ENCODE peak calls at places on chromosomes 13 and 19, in four cellular contexts. C is WTC11, E is K562, X is H1. L is an unnamed sample.

GRCh38 chr19:21238670-21239069 is 90.5 kb downstream of the ZNF708 start:
- DNase-seq in C (no peak), E (no peak), X (no peak), L (no peak)

GRCh38 chr19:52786078-52786463 is 520 bp downstream of the ZNF600 start:
- DNase-seq in E (peak), X (no peak), C (peak), L (peak)

GRCh38 chr19:33199441-33200265 is 5.5 kb downstream of the LRP3 start:
- DNase-seq in X (no peak), E (no peak), C (no peak), L (peak)

GRCh38 chr19:6556480-6556879 is 25.7 kb downstream of the TNFSF9 start:
- DNase-seq in E (no peak), C (no peak), X (no peak), L (no peak)

GRCh38 chr19:2118438-2118837 is 21.7 kb downstream of the IZUMO4 start:
- DNase-seq in E (no peak), X (no peak), C (no peak), L (no peak)

GRCh38 chr19:4639531-4640246 is 373 bp downstream of the TNFAIP8L1 start:
- DNase-seq in X (no peak), E (no peak), C (no peak), L (peak)

GRCh38 chr13:43300817-43301216 is 277.4 kb downstream of the DNAJC15 start:
- DNase-seq in E (no peak), X (no peak), C (no peak), L (no peak)

GRCh38 chr19:3980353-3981251 is 4.7 kb downstream of the EEF2 start:
- DNase-seq in C (no peak), E (peak), X (no peak), L (peak)

GRCh38 chr19:46355234-46355990 is 8.5 kb downstream of the PPP5C start:
- DNase-seq in C (no peak), E (no peak), X (no peak), L (no peak)

GRCh38 chr19:57712222-57712621 is 3.2 kb upstream of the ZNF154 start:
- DNase-seq in C (no peak), E (peak), X (no peak), L (no peak)

GRCh38 chr13:97259787-97260641 is 37.9 kb downstream of the MBNL2 start:
- DNase-seq in C (no peak), X (no peak), E (peak), L (no peak)

GRCh38 chr19:35828694-35829301 is 16.2 kb upstream of the PRODH2 start:
- DNase-seq in C (peak), E (peak), X (no peak), L (no peak)

GRCh38 chr19:30676990-30677679 is 305.0 kb downstream of the ZNF536 start:
- DNase-seq in X (no peak), C (no peak), E (no peak), L (no peak)

GRCh38 chr13:48531416-48532145 is 1.3 kb downstream of the RCBTB2 start:
- DNase-seq in X (no peak), E (no peak), C (no peak), L (no peak)

GRCh38 chr19:15701757-15702589 is 25.9 kb upstream of the OR10H2 start:
- DNase-seq in X (no peak), E (no peak), C (no peak), L (no peak)

DNA sequence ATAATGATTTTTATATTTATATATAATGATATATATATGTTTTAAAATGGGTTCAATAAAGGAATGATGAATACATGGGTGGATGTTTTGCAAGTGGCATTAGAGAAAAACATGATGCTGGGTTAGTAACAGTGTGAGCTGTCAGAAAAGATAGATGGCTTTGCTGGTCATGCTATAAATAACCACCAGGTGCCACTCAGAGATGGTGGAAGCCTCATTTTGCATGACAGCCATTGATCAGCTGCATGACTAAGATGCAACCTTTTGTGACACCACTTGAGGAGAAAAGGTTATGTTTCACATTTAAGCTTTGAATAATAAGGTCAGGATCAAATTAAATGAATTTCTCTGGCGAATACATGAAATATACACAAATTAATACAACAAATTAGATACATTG is 737.7 kb downstream of the PCDH9 start:
- DNase-seq in X (no peak), E (no peak), C (no peak), L (peak)
- TF ChIP-seq TEAD4 in X (no peak), E (no peak), C (no peak), L (no peak)

GRCh38 chr13:110433014-110433413 is 125.9 kb downstream of the COL4A2 start:
- DNase-seq in X (no peak), E (no peak), C (no peak), L (peak)
- TF ChIP-seq TEAD4 in X (no peak), E (no peak), C (no peak), L (no peak)

GRCh38 chr13:108895220-108895704 is 265.9 kb downstream of the MYO16 start:
- DNase-seq in E (no peak), C (no peak), X (no peak), L (peak)
- TF ChIP-seq TEAD4 in E (no peak), C (no peak), X (no peak), L (no peak)

GRCh38 chr13:111005364-111005763 is 90.5 kb upstream of the ANKRD10 start:
- DNase-seq in X (no peak), C (no peak), E (no peak), L (no peak)
- TF ChIP-seq TEAD4 in X (no peak), C (no peak), E (no peak), L (no peak)

DNA sequence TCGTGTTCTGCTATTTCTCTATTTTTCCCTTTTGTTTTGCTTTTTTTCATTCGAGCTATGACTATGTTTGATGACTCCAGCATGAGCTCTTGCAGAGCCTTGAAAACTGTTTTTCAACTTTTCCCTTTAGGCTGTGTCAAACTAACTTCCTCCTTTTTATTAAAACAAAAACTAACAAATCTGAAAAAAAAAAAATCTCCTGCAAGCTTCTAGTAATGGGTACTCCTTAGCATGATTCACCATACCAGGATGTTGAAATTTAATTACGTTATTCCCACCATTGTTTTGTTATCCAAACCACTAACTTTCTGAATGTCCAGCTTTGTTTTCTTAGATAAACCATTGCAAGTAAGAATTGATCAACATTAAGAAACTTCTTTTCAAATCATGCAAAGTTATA is 12.4 kb downstream of the CLDN10 start:
- DNase-seq in E (no peak), C (no peak), X (no peak), L (no peak)
- TF ChIP-seq TEAD4 in E (no peak), C (no peak), X (no peak), L (no peak)

GRCh38 chr13:83845121-83845520 is 37.2 kb downstream of the SLITRK1 start:
- DNase-seq in E (no peak), C (no peak), X (no peak), L (no peak)
- TF ChIP-seq TEAD4 in E (no peak), C (no peak), X (no peak), L (no peak)

GRCh38 chr19:45172611-45173208 is 5.3 kb downstream of the TRAPPC6A start:
- DNase-seq in X (no peak), E (no peak), C (no peak), L (no peak)

GRCh38 chr19:45169602-45170001 is 8.4 kb downstream of the TRAPPC6A start:
- DNase-seq in X (no peak), E (no peak), C (no peak), L (no peak)

GRCh38 chr19:45172173-45172572 is 5.9 kb downstream of the TRAPPC6A start:
- DNase-seq in E (no peak), C (no peak), X (no peak), L (no peak)

GRCh38 chr19:45170146-45171106 is 7.6 kb downstream of the TRAPPC6A start:
- DNase-seq in X (no peak), E (peak), C (no peak), L (no peak)

DNA sequence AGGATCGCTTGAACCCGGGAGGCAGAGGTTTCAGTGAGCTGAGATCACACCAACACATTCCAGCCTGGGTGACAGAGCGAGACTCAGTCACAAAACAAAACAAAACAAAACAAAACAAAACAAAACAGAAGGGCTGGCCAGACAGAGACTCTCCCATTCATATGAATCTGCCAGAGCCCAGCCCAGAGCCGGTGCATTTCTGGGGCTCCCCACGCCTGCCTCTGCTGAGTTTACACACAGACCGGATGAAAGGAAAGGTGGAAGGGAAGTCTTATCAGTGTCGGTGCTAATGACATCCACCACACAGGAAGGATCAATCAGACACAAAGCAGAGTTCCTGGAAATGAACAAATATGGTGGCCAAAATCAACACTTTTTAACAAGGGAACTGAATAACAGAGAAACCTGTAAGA is 6.8 kb downstream of the TRAPPC6A start:
- DNase-seq in C (no peak), E (no peak), X (no peak), L (no peak)
- TF ChIP-seq TEAD4 in C (no peak), E (no peak), X (no peak), L (no peak)

GRCh38 chr13:49622174-49622946 is 5.9 kb upstream of the ARL11 start:
- DNase-seq in C (no peak), E (no peak), X (no peak), L (no peak)

GRCh38 chr13:49616688-49617065 is 11.6 kb upstream of the ARL11 start:
- DNase-seq in E (no peak), X (no peak), C (no peak), L (no peak)

GRCh38 chr13:49624207-49624606 is 4.1 kb upstream of the ARL11 start:
- DNase-seq in E (no peak), C (no peak), X (no peak), L (no peak)

GRCh38 chr13:49615844-49616687 is 12.2 kb upstream of the ARL11 start:
- DNase-seq in X (no peak), E (no peak), C (no peak), L (no peak)

DNA sequence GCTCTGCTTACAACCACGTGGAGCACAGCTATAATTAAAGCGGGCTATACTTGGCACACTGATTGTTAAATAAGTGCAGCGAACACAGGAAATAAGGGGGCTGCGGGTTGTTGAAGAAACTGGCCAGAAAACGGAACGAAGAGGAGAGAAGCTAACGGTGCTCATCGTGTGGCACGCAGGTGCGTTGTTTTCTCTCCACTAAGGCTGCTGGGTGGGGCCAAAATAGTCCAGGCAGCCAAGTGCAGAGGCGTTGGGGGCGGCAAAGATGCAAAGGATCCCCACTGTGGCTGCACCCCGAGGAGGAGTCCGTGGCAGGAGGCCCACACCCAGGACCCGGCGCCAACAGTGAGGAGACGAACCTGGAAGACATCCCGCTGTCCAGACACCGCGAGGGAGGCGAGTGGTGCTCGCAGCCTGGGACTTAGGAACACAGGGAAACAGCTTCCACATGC is 8.1 kb upstream of the ARL11 start:
- DNase-seq in C (no peak), X (no peak), E (no peak), L (no peak)
- TF ChIP-seq TEAD4 in C (no peak), X (no peak), E (no peak), L (no peak)

DNA sequence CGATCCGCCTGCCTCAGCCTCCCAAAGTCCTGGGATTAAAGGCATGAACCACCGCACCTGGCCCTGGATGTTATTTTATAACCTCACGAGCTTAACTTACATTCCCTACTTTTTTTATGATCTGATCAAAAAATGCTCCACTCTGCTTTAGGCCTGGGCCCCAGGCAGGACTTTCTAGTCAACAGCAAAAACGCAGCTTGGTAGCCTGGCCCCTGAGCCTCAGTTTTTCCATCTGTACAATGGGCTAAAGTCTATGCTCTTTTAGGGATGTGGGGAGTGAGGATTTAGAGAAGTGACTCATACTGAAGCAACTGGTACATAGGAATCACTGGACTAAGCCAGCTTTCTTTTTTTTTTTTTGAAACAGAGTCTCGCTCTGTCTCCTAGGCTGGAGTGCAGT is 11.9 kb upstream of the PIK3R2 start:
- DNase-seq in C (no peak), E (no peak), X (no peak), L (no peak)
- TF ChIP-seq TEAD4 in C (no peak), E (no peak), X (no peak), L (no peak)

GRCh38 chr13:101698400-101698799 is 245.9 kb downstream of the ITGBL1 start:
- DNase-seq in C (no peak), X (no peak), E (no peak), L (peak)
- TF ChIP-seq TEAD4 in C (no peak), X (no peak), E (no peak), L (peak)